ENCODE peak calls at places on chromosome 10, in eight cellular contexts. One of them, this sample, is unnamed.
A peak's percentile ranks its signal among the peaks of the same experiment; 100 is the strongest.

GRCh38 chr10:14334771-14335170 is 4.0 kb upstream of the FRMD4A start:
- DNase-seq in breast epithelium: no peak
- DNase-seq in prostate gland: no peak
- DNase-seq in transverse colon: no peak
- DNase-seq in suprapubic skin: no peak
- DNase-seq in HCT116: no peak
- DNase-seq in stomach: no peak
- DNase-seq in K562: no peak
- DNase-seq in this sample: no peak

GRCh38 chr10:90960355-90960814 is 39.5 kb upstream of the ANKRD1 start:
- DNase-seq in breast epithelium: no peak
- DNase-seq in prostate gland: no peak
- DNase-seq in HCT116: no peak
- DNase-seq in transverse colon: no peak
- DNase-seq in suprapubic skin: no peak
- DNase-seq in stomach: no peak
- DNase-seq in K562: no peak
- DNase-seq in this sample: no peak

GRCh38 chr10:119441151-119441821 is 101.2 kb downstream of the RGS10 start:
- DNase-seq in K562: no peak
- DNase-seq in transverse colon: no peak
- DNase-seq in prostate gland: no peak
- DNase-seq in suprapubic skin: no peak
- DNase-seq in stomach: no peak
- DNase-seq in HCT116: no peak
- DNase-seq in breast epithelium: no peak
- DNase-seq in this sample: peak; percentile 82

GRCh38 chr10:110141747-110142625 is 65.4 kb upstream of the MXI1 start:
- DNase-seq in prostate gland: no peak
- DNase-seq in stomach: peak; percentile 84
- DNase-seq in transverse colon: peak; percentile 66
- DNase-seq in breast epithelium: no peak
- DNase-seq in suprapubic skin: no peak
- DNase-seq in K562: no peak
- DNase-seq in HCT116: no peak
- DNase-seq in this sample: no peak

GRCh38 chr10:80603516-80603915 is 65.8 kb downstream of the SH2D4B start:
- DNase-seq in breast epithelium: no peak
- DNase-seq in K562: no peak
- DNase-seq in transverse colon: no peak
- DNase-seq in prostate gland: no peak
- DNase-seq in suprapubic skin: peak; percentile 75
- DNase-seq in HCT116: no peak
- DNase-seq in stomach: no peak
- DNase-seq in this sample: no peak

GRCh38 chr10:51685768-51686167 is 13.6 kb downstream of the CSTF2T start:
- DNase-seq in breast epithelium: no peak
- DNase-seq in HCT116: no peak
- DNase-seq in stomach: no peak
- DNase-seq in K562: no peak
- DNase-seq in transverse colon: no peak
- DNase-seq in prostate gland: no peak
- DNase-seq in suprapubic skin: no peak
- DNase-seq in this sample: no peak

GRCh38 chr10:118873738-118874105 is 119.0 kb upstream of the CACUL1 start:
- DNase-seq in breast epithelium: no peak
- DNase-seq in HCT116: no peak
- DNase-seq in suprapubic skin: no peak
- DNase-seq in K562: no peak
- DNase-seq in stomach: no peak
- DNase-seq in transverse colon: no peak
- DNase-seq in prostate gland: no peak
- DNase-seq in this sample: no peak

GRCh38 chr10:46523881-46524470 is 32.5 kb downstream of the GPRIN2 start:
- DNase-seq in K562: no peak
- DNase-seq in stomach: peak; percentile 28
- DNase-seq in HCT116: peak; percentile 35
- DNase-seq in prostate gland: no peak
- DNase-seq in transverse colon: peak; percentile 18
- DNase-seq in breast epithelium: peak; percentile 47
- DNase-seq in suprapubic skin: peak; percentile 73
- DNase-seq in this sample: peak; percentile 66

GRCh38 chr10:71370031-71370430 is 26.7 kb upstream of the CDH23 start:
- DNase-seq in K562: no peak
- DNase-seq in suprapubic skin: no peak
- DNase-seq in stomach: no peak
- DNase-seq in HCT116: no peak
- DNase-seq in transverse colon: no peak
- DNase-seq in breast epithelium: no peak
- DNase-seq in prostate gland: no peak
- DNase-seq in this sample: no peak

GRCh38 chr10:48399056-48399541 is 92.6 kb downstream of the MAPK8 start:
- DNase-seq in transverse colon: no peak
- DNase-seq in prostate gland: no peak
- DNase-seq in suprapubic skin: no peak
- DNase-seq in breast epithelium: no peak
- DNase-seq in stomach: no peak
- DNase-seq in K562: no peak
- DNase-seq in HCT116: no peak
- DNase-seq in this sample: no peak

GRCh38 chr10:22652988-22653431 is 61.4 kb downstream of the PIP4K2A start:
- DNase-seq in stomach: no peak
- DNase-seq in transverse colon: no peak
- DNase-seq in HCT116: no peak
- DNase-seq in breast epithelium: no peak
- DNase-seq in prostate gland: no peak
- DNase-seq in K562: no peak
- DNase-seq in suprapubic skin: no peak
- DNase-seq in this sample: no peak

GRCh38 chr10:79129361-79129997 is 60.7 kb downstream of the ZMIZ1 start:
- DNase-seq in K562: peak; percentile 67
- DNase-seq in HCT116: no peak
- DNase-seq in stomach: no peak
- DNase-seq in prostate gland: no peak
- DNase-seq in transverse colon: no peak
- DNase-seq in breast epithelium: no peak
- DNase-seq in suprapubic skin: no peak
- DNase-seq in this sample: no peak

GRCh38 chr10:22552888-22553378 is 161.4 kb downstream of the PIP4K2A start:
- DNase-seq in HCT116: no peak
- DNase-seq in K562: no peak
- DNase-seq in stomach: no peak
- DNase-seq in suprapubic skin: no peak
- DNase-seq in prostate gland: peak; percentile 11
- DNase-seq in breast epithelium: no peak
- DNase-seq in transverse colon: no peak
- DNase-seq in this sample: no peak

GRCh38 chr10:103911021-103911459 is 6.9 kb downstream of the STN1 start:
- DNase-seq in breast epithelium: no peak
- DNase-seq in suprapubic skin: no peak
- DNase-seq in K562: no peak
- DNase-seq in transverse colon: no peak
- DNase-seq in HCT116: no peak
- DNase-seq in stomach: no peak
- DNase-seq in prostate gland: no peak
- DNase-seq in this sample: no peak

GRCh38 chr10:110496553-110497437 is 912 bp upstream of the DUSP5 start:
- DNase-seq in HCT116: no peak
- DNase-seq in breast epithelium: no peak
- DNase-seq in K562: no peak
- DNase-seq in stomach: no peak
- DNase-seq in prostate gland: no peak
- DNase-seq in transverse colon: no peak
- DNase-seq in suprapubic skin: no peak
- DNase-seq in this sample: no peak

GRCh38 chr10:1550616-1551015 is 186.7 kb downstream of the ADARB2 start:
- DNase-seq in breast epithelium: no peak
- DNase-seq in stomach: no peak
- DNase-seq in K562: no peak
- DNase-seq in transverse colon: no peak
- DNase-seq in suprapubic skin: no peak
- DNase-seq in HCT116: no peak
- DNase-seq in prostate gland: no peak
- DNase-seq in this sample: no peak

GRCh38 chr10:1548596-1548995 is 188.7 kb downstream of the ADARB2 start:
- DNase-seq in suprapubic skin: peak; percentile 8
- DNase-seq in K562: no peak
- DNase-seq in breast epithelium: peak; percentile 33
- DNase-seq in prostate gland: no peak
- DNase-seq in stomach: no peak
- DNase-seq in HCT116: no peak
- DNase-seq in transverse colon: no peak
- DNase-seq in this sample: peak; percentile 11

GRCh38 chr10:1551636-1552338 is 185.5 kb downstream of the ADARB2 start:
- DNase-seq in K562: no peak
- DNase-seq in breast epithelium: peak; percentile 46
- DNase-seq in stomach: no peak
- DNase-seq in transverse colon: no peak
- DNase-seq in HCT116: no peak
- DNase-seq in suprapubic skin: no peak
- DNase-seq in prostate gland: no peak
- DNase-seq in this sample: peak; percentile 50

GRCh38 chr10:1549591-1550290 is 187.6 kb downstream of the ADARB2 start:
- DNase-seq in suprapubic skin: no peak
- DNase-seq in transverse colon: no peak
- DNase-seq in breast epithelium: peak; percentile 15
- DNase-seq in stomach: no peak
- DNase-seq in prostate gland: no peak
- DNase-seq in HCT116: no peak
- DNase-seq in K562: no peak
- DNase-seq in this sample: peak; percentile 50

GRCh38 chr10:1550291-1550595 is 187.1 kb downstream of the ADARB2 start:
- DNase-seq in breast epithelium: no peak
- DNase-seq in prostate gland: no peak
- DNase-seq in stomach: no peak
- DNase-seq in K562: no peak
- DNase-seq in suprapubic skin: no peak
- DNase-seq in transverse colon: no peak
- DNase-seq in HCT116: no peak
- DNase-seq in this sample: peak; percentile 18
- TF ChIP-seq POLR2AphosphoS5 in breast epithelium: no peak
- TF ChIP-seq POLR2AphosphoS5 in prostate gland: no peak
- TF ChIP-seq POLR2AphosphoS5 in stomach: no peak
- TF ChIP-seq POLR2AphosphoS5 in K562: no peak
- TF ChIP-seq POLR2AphosphoS5 in suprapubic skin: no peak
- TF ChIP-seq POLR2AphosphoS5 in transverse colon: no peak
- TF ChIP-seq POLR2AphosphoS5 in HCT116: no peak
- TF ChIP-seq POLR2AphosphoS5 in this sample: no peak

GRCh38 chr10:42594246-42594650 is 44.1 kb downstream of the ZNF33B start:
- DNase-seq in stomach: no peak
- DNase-seq in prostate gland: no peak
- DNase-seq in breast epithelium: no peak
- DNase-seq in K562: no peak
- DNase-seq in HCT116: no peak
- DNase-seq in suprapubic skin: no peak
- DNase-seq in transverse colon: no peak
- DNase-seq in this sample: no peak
- H3K36me3 ChIP-seq in stomach: peaks cover 87% of the 10 kb centered on the region
- H3K36me3 ChIP-seq in prostate gland: peaks cover 15% of the 10 kb centered on the region
- H3K36me3 ChIP-seq in breast epithelium: no peaks in the 10 kb centered on the region
- H3K36me3 ChIP-seq in K562: peaks cover 44% of the 10 kb centered on the region
- H3K36me3 ChIP-seq in HCT116: peaks cover 36% of the 10 kb centered on the region
- H3K36me3 ChIP-seq in suprapubic skin: peaks cover 71% of the 10 kb centered on the region
- H3K36me3 ChIP-seq in transverse colon: no peaks in the 10 kb centered on the region
- H3K36me3 ChIP-seq in this sample: peaks cover 42% of the 10 kb centered on the region

GRCh38 chr10:42454313-42454712 is 184.1 kb downstream of the ZNF33B start:
- DNase-seq in breast epithelium: no peak
- DNase-seq in suprapubic skin: no peak
- DNase-seq in transverse colon: no peak
- DNase-seq in K562: no peak
- DNase-seq in stomach: no peak
- DNase-seq in HCT116: no peak
- DNase-seq in prostate gland: no peak
- DNase-seq in this sample: no peak
- H3K9me3 ChIP-seq in breast epithelium: peaks cover 3% of the 10 kb centered on the region
- H3K9me3 ChIP-seq in suprapubic skin: no peaks in the 10 kb centered on the region
- H3K9me3 ChIP-seq in transverse colon: no peaks in the 10 kb centered on the region
- H3K9me3 ChIP-seq in K562: no peaks in the 10 kb centered on the region
- H3K9me3 ChIP-seq in stomach: peaks cover 16% of the 10 kb centered on the region
- H3K9me3 ChIP-seq in HCT116: no peaks in the 10 kb centered on the region
- H3K9me3 ChIP-seq in prostate gland: no peaks in the 10 kb centered on the region
- H3K9me3 ChIP-seq in this sample: no peaks in the 10 kb centered on the region

GRCh38 chr10:73997806-73998622 is at the start of gene VCL:
- DNase-seq in HCT116: peak; percentile 95
- DNase-seq in stomach: peak; percentile 99
- DNase-seq in prostate gland: peak; percentile 99
- DNase-seq in suprapubic skin: peak; percentile 99
- DNase-seq in transverse colon: peak; percentile 99
- DNase-seq in breast epithelium: peak; percentile 99
- DNase-seq in K562: peak; percentile 99
- DNase-seq in this sample: peak; percentile 99

GRCh38 chr10:73997479-73997805 is 474 bp upstream of the VCL start:
- DNase-seq in HCT116: no peak
- DNase-seq in transverse colon: peak; percentile 87
- DNase-seq in breast epithelium: no peak
- DNase-seq in prostate gland: no peak
- DNase-seq in K562: no peak
- DNase-seq in stomach: no peak
- DNase-seq in suprapubic skin: no peak
- DNase-seq in this sample: no peak

GRCh38 chr10:73999703-74000102 is 1.8 kb downstream of the VCL start:
- DNase-seq in K562: no peak
- DNase-seq in HCT116: no peak
- DNase-seq in stomach: no peak
- DNase-seq in suprapubic skin: no peak
- DNase-seq in transverse colon: no peak
- DNase-seq in breast epithelium: no peak
- DNase-seq in prostate gland: peak; percentile 53
- DNase-seq in this sample: no peak

GRCh38 chr10:73998623-73999622 is 1.0 kb downstream of the VCL start:
- DNase-seq in suprapubic skin: no peak
- DNase-seq in transverse colon: peak; percentile 71
- DNase-seq in prostate gland: peak; percentile 62
- DNase-seq in HCT116: peak; percentile 34
- DNase-seq in stomach: peak; percentile 60
- DNase-seq in K562: peak; percentile 69
- DNase-seq in breast epithelium: peak; percentile 70
- DNase-seq in this sample: peak; percentile 90

DNA sequence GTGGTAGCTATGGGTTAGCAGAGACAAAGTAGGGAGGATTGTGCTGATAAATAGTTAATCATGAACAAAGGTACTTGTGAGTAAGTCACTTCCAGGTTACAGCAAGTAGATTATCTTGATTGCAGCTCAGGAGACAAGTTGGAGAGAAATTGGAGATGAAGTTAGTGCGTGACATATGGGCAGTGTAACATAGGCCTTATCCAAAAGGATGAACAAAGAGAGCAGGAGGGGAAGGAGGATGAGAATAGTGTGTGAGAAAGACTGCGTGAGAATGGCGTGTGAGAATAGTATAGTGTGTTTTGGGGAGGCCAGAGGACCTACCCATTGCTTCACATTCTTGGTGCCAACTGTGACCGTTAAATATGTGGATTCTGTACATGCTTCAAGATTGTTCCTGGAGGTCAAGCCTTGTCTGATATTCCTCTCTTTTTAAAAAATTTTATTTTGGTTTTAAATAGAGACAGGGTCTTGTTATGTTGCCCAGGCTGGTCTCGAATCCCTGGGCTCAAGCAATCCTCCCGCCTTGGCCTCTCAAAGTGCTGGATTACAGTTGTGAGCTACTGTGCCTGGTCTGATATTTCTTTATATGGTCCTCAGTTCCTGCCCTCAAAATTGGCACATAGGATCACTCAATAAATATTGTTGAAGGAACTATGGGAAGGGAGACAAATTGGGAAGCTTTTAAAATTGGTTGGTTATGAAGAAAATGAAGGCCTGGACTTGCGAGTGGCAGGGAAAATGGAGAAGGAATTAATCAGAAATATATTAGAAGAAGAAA is 3.2 kb downstream of the VCL start:
- DNase-seq in HCT116: no peak
- DNase-seq in suprapubic skin: no peak
- DNase-seq in stomach: no peak
- DNase-seq in transverse colon: no peak
- DNase-seq in K562: no peak
- DNase-seq in breast epithelium: no peak
- DNase-seq in prostate gland: no peak
- DNase-seq in this sample: no peak
- TF ChIP-seq POLR2AphosphoS5 in HCT116: no peak
- TF ChIP-seq POLR2AphosphoS5 in suprapubic skin: no peak
- TF ChIP-seq POLR2AphosphoS5 in stomach: no peak
- TF ChIP-seq POLR2AphosphoS5 in transverse colon: no peak
- TF ChIP-seq POLR2AphosphoS5 in K562: no peak
- TF ChIP-seq POLR2AphosphoS5 in breast epithelium: no peak
- TF ChIP-seq POLR2AphosphoS5 in prostate gland: no peak
- TF ChIP-seq POLR2AphosphoS5 in this sample: no peak

This sample was measured in sigmoid colon.